ENCODE peak calls at places on chromosomes 4 and X, in four cellular contexts. X is cardiac muscle cell, O is H9, J is T-helper 17 cell. A is an unnamed sample. For H3K9me3, the result is how much of the 10 kb centered on the place peaks cover.

GRCh38 chr4:45453258-45453841 is 670.5 kb downstream of the GABRG1 start:
- DNase-seq in X (peak), O (no peak), J (no peak), A (peak)

GRCh38 chrX:65697915-65698796 is 30.7 kb downstream of the MSN start:
- DNase-seq in X (peak), O (peak), J (peak), A (peak)

GRCh38 chr4:7395635-7396034 is 39.1 kb downstream of the PSAPL1 start:
- DNase-seq in X (no peak), O (peak), J (no peak), A (no peak)

GRCh38 chrX:130507015-130507414 is 105.2 kb downstream of the RBMX2 start:
- DNase-seq in X (no peak), O (no peak), J (no peak), A (no peak)

GRCh38 chrX:70026851-70027200 is 22.9 kb downstream of the AWAT2 start:
- DNase-seq in X (peak), O (no peak), J (no peak), A (no peak)

GRCh38 chrX:28628101-28628500 is 40.9 kb downstream of the IL1RAPL1 start:
- DNase-seq in X (no peak), O (no peak), J (no peak), A (no peak)

GRCh38 chrX:40262641-40263560 is 165.1 kb upstream of the BCOR start:
- DNase-seq in X (peak), O (no peak), J (no peak), A (peak)

GRCh38 chrX:148893395-148893794 is 393.0 kb downstream of the AFF2 start:
- DNase-seq in X (no peak), O (no peak), J (no peak), A (no peak)

GRCh38 chr4:997375-998071 is 4.3 kb upstream of the SLC26A1 start:
- DNase-seq in X (no peak), O (no peak), J (no peak), A (no peak)

GRCh38 chrX:30215357-30215843 is at the start of gene MAGEB2:
- DNase-seq in X (no peak), O (no peak), J (no peak), A (no peak)

GRCh38 chrX:49177338-49177833 is 5.7 kb downstream of the PLP2 start:
- DNase-seq in X (no peak), O (no peak), J (no peak), A (no peak)

GRCh38 chr4:30256105-30256828 is 463.9 kb upstream of the PCDH7 start:
- DNase-seq in X (no peak), O (peak), J (no peak), A (no peak)
- H3K9me3 ChIP-seq in X (under half), O (under half), J (under half), A (under half)

DNA sequence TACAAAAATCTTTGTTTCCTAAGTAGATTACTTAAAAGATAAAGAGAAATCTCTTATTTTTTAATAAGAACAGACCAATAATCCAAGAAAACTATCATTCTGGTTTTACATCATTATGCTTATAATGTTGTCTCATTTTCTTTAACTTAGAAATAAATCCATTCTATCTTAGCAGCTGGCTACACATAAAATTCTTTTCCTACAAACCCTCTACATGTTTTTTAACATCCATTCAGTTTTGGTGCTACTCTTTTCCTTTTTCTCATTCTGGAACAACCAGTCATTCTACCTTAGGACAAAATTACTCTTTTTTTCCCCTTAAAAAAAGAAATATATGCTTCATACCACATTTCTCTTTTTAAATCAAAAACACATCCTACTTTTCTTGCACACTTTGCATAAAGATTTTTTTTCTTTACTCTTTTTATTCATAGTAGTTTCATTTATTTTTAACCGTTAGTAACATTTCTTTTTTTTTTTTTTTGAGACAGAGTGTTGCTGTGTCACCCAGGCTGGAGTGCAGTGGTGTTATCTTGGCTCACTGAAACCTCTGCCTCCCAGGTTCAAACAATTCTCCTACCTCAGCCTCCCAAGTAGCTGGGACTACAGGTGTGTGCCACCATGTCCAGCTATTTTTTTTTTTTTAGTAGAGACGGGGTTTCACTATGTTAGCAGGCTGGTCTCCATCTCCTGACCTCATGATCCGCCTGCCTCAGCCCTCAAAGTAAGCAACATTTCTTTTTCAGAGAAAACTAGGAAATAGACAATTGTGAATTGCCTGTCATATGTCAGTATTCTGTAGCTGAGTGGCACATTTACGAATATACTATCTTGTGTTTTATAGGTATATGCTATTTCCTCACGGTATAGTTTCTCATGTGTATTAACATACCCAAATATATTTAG is 562.8 kb downstream of the ADGRL3 start:
- DNase-seq in X (no peak), O (no peak), J (no peak), A (no peak)
- H3K9me3 ChIP-seq in X (under half), O (half or more), J (under half), A (under half)

GRCh38 chr4:109609431-109609830 is 49.4 kb downstream of the MCUB start:
- DNase-seq in X (no peak), O (no peak), J (no peak), A (no peak)
- H3K9me3 ChIP-seq in X (under half), O (under half), J (under half), A (under half)

GRCh38 chrX:47878198-47878597 is 41.5 kb downstream of the ZNF81 start:
- DNase-seq in X (no peak), O (no peak), J (no peak), A (no peak)

GRCh38 chrX:47885501-47885900 is 48.8 kb downstream of the ZNF81 start:
- DNase-seq in X (no peak), O (no peak), J (no peak), A (no peak)

GRCh38 chrX:47877327-47877726 is 40.6 kb downstream of the ZNF81 start:
- DNase-seq in X (no peak), O (no peak), J (no peak), A (no peak)

GRCh38 chrX:47879447-47879846 is 42.7 kb downstream of the ZNF81 start:
- DNase-seq in X (no peak), O (no peak), J (no peak), A (no peak)

DNA sequence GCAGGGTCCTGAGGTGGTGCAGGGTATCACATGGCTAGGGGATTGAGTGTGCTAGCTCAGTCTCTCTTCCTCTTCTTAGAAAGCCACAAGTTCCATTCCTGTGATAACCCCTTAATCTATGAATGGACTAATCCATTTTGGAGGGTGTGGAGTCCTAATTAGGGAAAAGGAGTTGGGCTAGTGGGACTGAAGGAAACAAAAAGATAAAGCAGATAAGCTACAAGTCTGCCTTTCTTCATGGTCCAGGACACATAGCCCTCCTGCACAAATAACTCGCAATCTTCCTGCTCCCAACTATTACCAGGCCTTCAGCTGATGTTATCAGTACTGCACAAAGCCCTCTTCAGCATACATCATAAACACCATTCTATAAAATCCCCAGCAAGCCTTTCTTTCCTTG is 44.2 kb downstream of the ZNF81 start:
- DNase-seq in X (no peak), O (no peak), J (no peak), A (no peak)
- H3K9me3 ChIP-seq in X (under half), O (half or more), J (under half), A (under half)

A was measured in thyroid gland.